ENCODE peak calls at places on chromosomes 12 and 14, in six cellular contexts. N, T, A, H, E and L are unnamed samples.
A peak's percentile ranks its signal among the peaks of the same experiment; 100 is the strongest.

GRCh38 chr12:33322519-33322918 is 117.1 kb downstream of the SYT10 start:
- DNase-seq in N (no peak), A (no peak), E (peak; percentile 10), H (no peak), T (no peak), L (no peak)

GRCh38 chr12:116642683-116643082 is 83.5 kb downstream of the MAP1LC3B2 start:
- DNase-seq in E (peak; percentile 17), H (no peak), A (no peak), N (no peak), T (no peak), L (no peak)

GRCh38 chr14:93787465-93788306 is 599 bp downstream of the PRIMA1 start:
- DNase-seq in T (no peak), H (no peak), N (no peak), E (no peak), A (no peak), L (no peak)

GRCh38 chr14:66105819-66106218 is 380.4 kb upstream of the CCDC196 start:
- DNase-seq in T (no peak), H (no peak), N (no peak), E (no peak), A (no peak), L (no peak)

GRCh38 chr12:132772551-132772950 is 10.9 kb upstream of the ANKLE2 start:
- DNase-seq in N (no peak), A (no peak), T (no peak), H (no peak), E (no peak), L (no peak)

GRCh38 chr12:95838125-95838524 is 20.6 kb upstream of the SNRPF start:
- DNase-seq in T (peak; percentile 49), N (no peak), E (no peak), A (no peak), H (no peak), L (no peak)

GRCh38 chr14:68405959-68406358 is 386.9 kb downstream of the ZFP36L1 start:
- DNase-seq in T (no peak), E (no peak), N (no peak), A (no peak), H (no peak), L (no peak)

GRCh38 chr12:112537710-112538396 is 119.1 kb downstream of the PTPN11 start:
- DNase-seq in E (no peak), T (peak; percentile 56), A (peak; percentile 60), N (peak; percentile 26), H (no peak), L (peak; percentile 76)

GRCh38 chr14:59159169-59159568 is 29.3 kb upstream of the DAAM1 start:
- DNase-seq in E (no peak), N (no peak), T (no peak), A (no peak), H (no peak), L (no peak)

GRCh38 chr14:36167431-36167830 is 9.1 kb downstream of the PTCSC3 start:
- DNase-seq in A (no peak), E (no peak), H (no peak), N (no peak), T (no peak), L (no peak)

GRCh38 chr12:65189028-65189718 is 19.8 kb downstream of the LEMD3 start:
- DNase-seq in H (no peak), N (no peak), E (no peak), T (no peak), A (no peak), L (no peak)

GRCh38 chr14:40204441-40205175 is 772.4 kb upstream of the FBXO33 start:
- DNase-seq in E (no peak), T (peak; percentile 17), H (no peak), A (no peak), N (no peak), L (no peak)

GRCh38 chr12:52041695-52042123 is 9.5 kb upstream of the NR4A1 start:
- DNase-seq in H (no peak), A (no peak), N (no peak), E (peak; percentile 45), T (no peak), L (no peak)

GRCh38 chr14:63852817-63853730 is at the start of gene SYNE2:
- DNase-seq in A (no peak), H (no peak), N (no peak), E (peak; percentile 70), T (peak; percentile 38), L (peak; percentile 64)

GRCh38 chr14:53509227-53509822 is 356.2 kb upstream of the DDHD1 start:
- DNase-seq in E (no peak), H (no peak), A (no peak), T (no peak), N (no peak), L (no peak)

GRCh38 chr12:38892090-38892786 is 13.2 kb downstream of the CPNE8 start:
- DNase-seq in T (peak; percentile 92), N (no peak), A (no peak), H (no peak), E (no peak), L (no peak)

GRCh38 chr14:54737132-54737711 is 165.4 kb downstream of the GCH1 start:
- DNase-seq in A (no peak), H (no peak), T (no peak), N (no peak), E (peak; percentile 31), L (no peak)

GRCh38 chr14:95208598-95208997 is 51.3 kb upstream of the DICER1 start:
- DNase-seq in A (no peak), E (no peak), H (no peak), T (no peak), N (no peak), L (no peak)

GRCh38 chr12:25829192-25829591 is 129.3 kb upstream of the RASSF8 start:
- DNase-seq in E (no peak), T (no peak), N (no peak), A (no peak), H (no peak), L (no peak)

GRCh38 chr14:46048127-46048526 is 603.5 kb downstream of the RPL10L start:
- DNase-seq in N (peak; percentile 39), E (no peak), A (peak; percentile 56), T (peak; percentile 4), H (peak; percentile 3), L (peak; percentile 35)

GRCh38 chr12:116454950-116455447 is 104.2 kb upstream of the MAP1LC3B2 start:
- DNase-seq in T (no peak), N (peak; percentile 96), H (no peak), A (no peak), E (no peak), L (no peak)

GRCh38 chr14:69501362-69501964 is 16.9 kb downstream of the PLEKHD1 start:
- DNase-seq in H (no peak), A (no peak), T (no peak), N (no peak), E (no peak), L (no peak)

GRCh38 chr12:1565172-1565571 is 29.2 kb downstream of the FBXL14 start:
- DNase-seq in H (no peak), A (no peak), T (no peak), E (peak; percentile 55), N (no peak), L (no peak)

GRCh38 chr12:1562813-1563412 is 31.5 kb downstream of the FBXL14 start:
- DNase-seq in A (no peak), E (no peak), T (no peak), N (no peak), H (no peak), L (no peak)

GRCh38 chr12:1553987-1554982 is 40.1 kb downstream of the FBXL14 start:
- DNase-seq in N (no peak), E (no peak), H (peak; percentile 94), T (no peak), A (no peak), L (no peak)

GRCh38 chr12:1560704-1561103 is 33.7 kb downstream of the FBXL14 start:
- DNase-seq in N (no peak), A (no peak), T (no peak), H (no peak), E (no peak), L (no peak)

DNA sequence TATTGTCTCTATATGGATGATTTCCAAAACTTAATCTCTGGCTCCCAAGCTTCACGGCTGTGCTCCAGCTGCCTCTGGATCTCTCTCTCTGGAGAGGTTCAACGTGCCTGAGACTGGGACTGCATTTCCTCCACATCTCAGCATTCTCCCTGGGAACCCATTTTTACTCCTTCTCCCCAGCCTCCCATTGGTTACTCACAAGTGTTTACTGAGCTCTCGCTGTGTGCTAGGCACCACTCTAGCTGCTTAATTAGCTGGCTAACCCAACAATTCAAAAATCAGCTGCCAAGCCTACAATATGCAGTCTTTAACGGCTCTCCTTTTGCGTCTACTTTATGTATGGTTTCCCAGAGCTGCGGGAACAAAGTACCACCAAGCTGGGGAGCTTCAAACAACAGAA is 34.7 kb downstream of the FBXL14 start:
- DNase-seq in T (no peak), N (no peak), H (no peak), E (no peak), A (no peak), L (no peak)
- TF ChIP-seq ZNF274 in T (no peak), N (no peak), H (no peak), E (no peak), A (no peak), L (no peak)

GRCh38 chr14:104304451-104305351 is 166.3 kb downstream of the KIF26A start:
- DNase-seq in E (no peak), A (no peak), N (no peak), H (no peak), T (no peak), L (no peak)
- TF ChIP-seq YY1 in E (no peak), A (no peak), N (no peak), H (no peak), T (no peak), L (no peak)

DNA sequence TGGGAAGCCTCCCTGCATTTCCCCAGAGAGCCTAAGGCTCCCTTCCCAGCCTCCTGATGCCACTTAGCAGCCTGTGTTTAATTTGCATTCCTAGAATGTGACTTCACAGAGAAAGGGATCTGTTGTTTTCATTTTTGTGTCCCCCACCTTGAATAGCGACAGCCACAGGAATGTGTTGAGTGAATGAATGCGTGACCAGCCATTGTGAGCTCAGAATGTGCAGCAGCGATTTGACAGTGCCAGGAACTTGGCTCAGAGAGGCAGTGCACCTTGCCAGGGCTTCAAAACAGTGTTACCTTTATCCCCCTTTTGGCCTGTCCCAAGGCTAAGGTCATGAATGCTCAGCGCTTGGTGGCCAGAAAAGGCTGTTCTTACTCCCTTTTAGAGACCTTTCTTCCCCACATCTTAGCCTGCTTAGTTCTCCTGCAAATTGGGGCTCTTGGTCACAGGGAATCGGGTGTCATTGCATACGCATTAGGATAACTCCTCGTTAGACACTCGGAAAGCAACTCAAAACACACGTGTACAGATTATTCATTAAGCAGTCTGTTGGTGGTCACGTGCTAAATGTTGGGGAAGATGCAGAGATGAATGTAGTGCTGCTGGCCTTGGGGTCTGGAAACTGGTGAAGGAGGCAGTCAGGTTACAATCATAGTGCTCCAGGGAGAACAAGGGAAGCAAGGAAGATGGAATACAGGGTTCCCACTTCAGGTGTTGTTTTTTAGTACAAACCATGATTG is 9.8 kb downstream of the NTF3 start:
- DNase-seq in E (no peak), H (no peak), T (no peak), A (no peak), N (no peak), L (peak; percentile 93)
- TF ChIP-seq ZNF274 in E (no peak), H (no peak), T (no peak), A (no peak), N (no peak), L (no peak)

DNA sequence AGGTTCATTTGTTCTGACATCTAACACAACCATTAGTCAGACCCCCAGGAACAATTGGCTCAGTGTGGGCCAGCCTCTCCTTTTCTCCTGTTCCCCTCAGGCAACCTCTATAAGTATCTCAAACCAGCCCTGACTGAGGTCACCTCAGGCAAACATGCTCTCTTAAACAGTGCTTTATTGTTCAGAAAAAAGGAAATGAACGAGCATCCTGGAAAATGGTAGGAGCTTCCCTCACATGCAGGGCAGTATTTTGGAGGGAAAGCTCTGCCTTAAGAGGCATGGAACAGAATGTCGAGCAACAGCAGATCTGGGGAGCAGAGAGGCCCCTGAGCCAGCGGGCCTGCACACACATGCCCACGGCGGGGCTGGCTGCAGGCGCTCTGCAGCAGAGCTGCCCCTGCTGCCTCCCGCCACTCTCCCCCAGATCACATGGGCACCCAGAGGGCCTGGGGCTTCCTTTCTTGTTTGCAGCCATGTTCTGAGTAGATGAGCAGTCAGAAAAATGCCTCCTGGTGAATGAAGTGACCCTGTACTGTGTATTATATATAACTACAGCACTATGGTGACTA is 42.0 kb downstream of the MOK start:
- DNase-seq in A (no peak), H (no peak), N (peak; percentile 29), E (no peak), T (peak; percentile 95), L (peak; percentile 13)
- TF ChIP-seq YY1 in A (no peak), H (no peak), N (no peak), E (no peak), T (peak; percentile 33), L (no peak)